ENCODE peak calls at places on chromosomes 1 and 21, in seven cellular contexts. I, M, G, H, Q, R and B are unnamed samples.

GRCh38 chr1:56836359-56836758 is 17.2 kb upstream of the FYB2 start:
- DNase-seq in I (no peak), M (no peak), G (no peak), H (no peak), Q (no peak), R (no peak), B (no peak)

GRCh38 chr1:22810378-22810777 is 99.7 kb downstream of the EPHB2 start:
- DNase-seq in I (no peak), M (no peak), G (no peak), H (no peak), Q (no peak), R (peak; percentile 30), B (no peak)

GRCh38 chr1:49435291-49435690 is 588.5 kb downstream of the AGBL4 start:
- DNase-seq in I (no peak), M (no peak), G (no peak), H (no peak), Q (no peak), R (no peak), B (no peak)

GRCh38 chr21:28142692-28143091 is 850.0 kb downstream of the LTN1 start:
- DNase-seq in I (no peak), M (no peak), G (no peak), H (no peak), Q (peak; percentile 49), R (no peak), B (no peak)

GRCh38 chr1:205813755-205814058 is 709 bp upstream of the SLC41A1 start:
- DNase-seq in I (peak; percentile 21), M (peak; percentile 45), G (no peak), H (no peak), Q (no peak), R (no peak), B (no peak)

GRCh38 chr1:24236170-24237045 is 49.3 kb upstream of the IFNLR1 start:
- DNase-seq in I (peak; percentile 35), M (no peak), G (no peak), H (no peak), Q (peak; percentile 73), R (peak; percentile 30), B (no peak)

GRCh38 chr1:208988811-208989222 is 594.7 kb upstream of the CAMK1G start:
- DNase-seq in I (no peak), M (no peak), G (no peak), H (no peak), Q (peak; percentile 82), R (peak; percentile 77), B (no peak)

GRCh38 chr1:199573047-199573446 is 454.5 kb upstream of the NR5A2 start:
- DNase-seq in I (no peak), M (no peak), G (no peak), H (no peak), Q (no peak), R (no peak), B (no peak)

GRCh38 chr1:15962671-15963362 is 13.1 kb downstream of the ZBTB17 start:
- DNase-seq in I (no peak), M (no peak), G (no peak), H (no peak), Q (no peak), R (no peak), B (no peak)

GRCh38 chr21:35423694-35424093 is 374.6 kb upstream of the RUNX1 start:
- DNase-seq in I (no peak), M (no peak), G (no peak), H (no peak), Q (peak; percentile 77), R (no peak), B (no peak)

GRCh38 chr1:240073097-240073496 is 18.6 kb upstream of the FMN2 start:
- DNase-seq in I (no peak), M (no peak), G (no peak), H (no peak), Q (no peak), R (no peak), B (no peak)

GRCh38 chr1:244651956-244652698 is 799 bp upstream of the DESI2 start:
- DNase-seq in I (no peak), M (no peak), G (no peak), H (no peak), Q (no peak), R (peak; percentile 15), B (no peak)

GRCh38 chr1:50080904-50081586 is 27.7 kb upstream of the ELAVL4 start:
- DNase-seq in I (no peak), M (no peak), G (peak; percentile 6), H (no peak), Q (no peak), R (no peak), B (peak; percentile 21)

GRCh38 chr1:151908228-151908691 is 1.1 kb downstream of the THEM4 start:
- DNase-seq in I (no peak), M (no peak), G (peak; percentile 48), H (no peak), Q (peak; percentile 43), R (peak; percentile 33), B (no peak)

GRCh38 chr1:215767761-215768160 is 200.7 kb downstream of the KCTD3 start:
- DNase-seq in I (no peak), M (no peak), G (no peak), H (no peak), Q (no peak), R (no peak), B (no peak)

GRCh38 chr1:221310180-221310579 is 430.9 kb downstream of the HLX start:
- DNase-seq in I (no peak), M (no peak), G (no peak), H (no peak), Q (no peak), R (no peak), B (no peak)

GRCh38 chr1:205382561-205382960 is 25.8 kb upstream of the KLHDC8A start:
- DNase-seq in I (no peak), M (no peak), G (no peak), H (no peak), Q (no peak), R (no peak), B (no peak)

GRCh38 chr1:154440031-154440430 is 34.9 kb downstream of the IL6R start:
- DNase-seq in I (no peak), M (no peak), G (no peak), H (no peak), Q (no peak), R (no peak), B (no peak)

GRCh38 chr1:214386747-214387146 is 105.8 kb downstream of the SMYD2 start:
- DNase-seq in I (no peak), M (no peak), G (no peak), H (no peak), Q (peak; percentile 58), R (peak; percentile 41), B (no peak)

GRCh38 chr1:185438936-185439335 is 121.9 kb upstream of the IVNS1ABP start:
- DNase-seq in I (no peak), M (no peak), G (no peak), H (no peak), Q (no peak), R (no peak), B (no peak)

GRCh38 chr1:89047734-89048133 is 17.3 kb downstream of the GBP1 start:
- DNase-seq in I (no peak), M (no peak), G (no peak), H (no peak), Q (peak; percentile 66), R (no peak), B (no peak)

DNA sequence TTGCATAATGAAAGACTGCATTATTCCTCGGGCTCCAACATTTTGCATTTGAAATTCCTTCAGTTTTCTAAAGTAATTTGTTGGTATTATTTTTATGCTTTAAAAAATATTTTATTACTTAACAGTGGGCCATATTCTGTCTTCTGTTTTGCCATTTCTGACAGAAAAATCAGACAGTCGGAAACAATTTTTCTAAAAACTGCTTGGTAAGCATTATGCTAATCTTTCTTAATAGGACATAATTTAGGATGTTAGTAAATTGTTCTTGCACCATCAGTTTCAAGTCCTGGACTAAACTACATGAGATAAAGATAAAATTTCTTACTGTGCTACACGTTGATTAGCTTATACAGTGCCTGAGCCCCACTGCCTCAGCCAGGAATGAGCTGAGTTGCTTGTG is 11.2 kb downstream of the RGL1 start:
- DNase-seq in I (no peak), M (no peak), G (no peak), H (no peak), Q (no peak), R (no peak), B (no peak)
- TF ChIP-seq CTCF in I (no peak), M (no peak), G (no peak), H (no peak), Q (no peak), R (no peak), B (no peak)

GRCh38 chr1:17498214-17498613 is 41.3 kb upstream of the ARHGEF10L start:
- DNase-seq in I (no peak), M (no peak), G (no peak), H (no peak), Q (no peak), R (no peak), B (no peak)
- TF ChIP-seq CTCF in I (no peak), M (no peak), G (no peak), H (no peak), Q (no peak), R (no peak), B (no peak)

DNA sequence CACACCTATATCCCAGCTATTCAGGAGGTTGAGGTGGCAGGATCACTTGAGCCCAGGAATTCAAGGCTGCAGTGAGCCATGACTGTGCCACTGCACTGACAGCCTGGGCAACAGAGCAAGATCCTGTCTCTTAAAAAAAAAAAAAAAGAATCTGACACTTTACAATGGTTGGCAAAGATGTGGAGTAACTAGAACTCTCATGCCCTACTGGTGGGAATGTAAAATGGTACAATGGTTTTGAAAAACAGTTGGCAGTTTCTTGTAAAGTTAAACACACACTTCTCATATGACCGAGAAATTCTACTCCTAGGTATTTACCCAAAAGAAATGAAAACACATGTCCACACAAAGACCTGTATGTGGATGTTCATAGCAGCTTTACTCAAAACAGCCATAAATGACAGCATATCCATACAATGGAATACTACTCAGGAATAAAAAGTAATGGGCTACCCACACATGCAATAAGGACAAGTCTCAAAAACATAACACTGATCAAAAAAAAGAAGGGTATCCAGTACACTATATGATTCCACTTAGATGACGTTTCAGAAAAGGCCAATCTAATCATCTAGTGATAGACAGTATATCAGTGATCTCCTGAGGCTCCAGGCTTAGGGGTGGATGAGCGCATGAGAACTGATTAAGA is 58.1 kb downstream of the HLCS start:
- DNase-seq in I (no peak), M (no peak), G (no peak), H (no peak), Q (peak; percentile 21), R (no peak), B (no peak)
- TF ChIP-seq CTCF in I (no peak), M (no peak), G (no peak), H (no peak), Q (peak; percentile 22), R (no peak), B (peak; percentile 36)

GRCh38 chr1:2205191-2205952 is 10.8 kb upstream of the FAAP20 start:
- DNase-seq in I (no peak), M (peak; percentile 98), G (peak; percentile 95), H (peak; percentile 99), Q (peak; percentile 97), R (peak; percentile 96), B (peak; percentile 94)
- TF ChIP-seq CTCF in I (no peak), M (peak; percentile 42), G (peak; percentile 25), H (no peak), Q (no peak), R (no peak), B (no peak)

GRCh38 chr1:94514095-94514727 is 27.3 kb downstream of the F3 start:
- DNase-seq in I (no peak), M (no peak), G (peak; percentile 54), H (no peak), Q (peak; percentile 45), R (peak; percentile 28), B (peak; percentile 36)
- TF ChIP-seq CTCF in I (peak; percentile 76), M (peak; percentile 72), G (peak; percentile 65), H (peak; percentile 36), Q (peak; percentile 77), R (peak; percentile 49), B (no peak)